ENCODE peak calls at places on chromosomes 7 and 10, in nine cellular contexts. One of them, this sample, is unnamed.

GRCh38 chr10:100909506-100910260 is 3.1 kb upstream of the SLF2 start:
- DNase-seq in ELR: no peak
- DNase-seq in stimulated activated CD8-positive, alpha-beta memory T cell treated with anti-CD3 and anti-CD28 coated beads, Interleukin-15, amount 100 ng/mL, for 48 hours: no peak
- DNase-seq in H7: no peak
- DNase-seq in stimulated activated naive CD8-positive, alpha-beta T cell treated with anti-CD3 and anti-CD28 coated beads, Interleukin-15, Interleukin-2, amounts not matched to agents 100 U/mL and 50 U/mL, for 24 hours: no peak
- DNase-seq in T1000: no peak
- DNase-seq in GDM1: peak
- DNase-seq in EH: peak
- DNase-seq in A549: no peak
- DNase-seq in this sample: no peak

GRCh38 chr10:71927669-71928592 is 36.3 kb upstream of the CHST3 start:
- DNase-seq in EH: peak
- DNase-seq in stimulated activated CD8-positive, alpha-beta memory T cell treated with anti-CD3 and anti-CD28 coated beads, Interleukin-15, amount 100 ng/mL, for 48 hours: no peak
- DNase-seq in H7: no peak
- DNase-seq in stimulated activated naive CD8-positive, alpha-beta T cell treated with anti-CD3 and anti-CD28 coated beads, Interleukin-15, Interleukin-2, amounts not matched to agents 100 U/mL and 50 U/mL, for 24 hours: no peak
- DNase-seq in GDM1: no peak
- DNase-seq in A549: peak
- DNase-seq in ELR: peak
- DNase-seq in T1000: no peak
- DNase-seq in this sample: no peak

GRCh38 chr7:141262101-141262819 is 188.4 kb downstream of the TMEM178B start:
- DNase-seq in A549: no peak
- DNase-seq in EH: no peak
- DNase-seq in stimulated activated CD8-positive, alpha-beta memory T cell treated with anti-CD3 and anti-CD28 coated beads, Interleukin-15, amount 100 ng/mL, for 48 hours: no peak
- DNase-seq in T1000: no peak
- DNase-seq in GDM1: no peak
- DNase-seq in ELR: peak
- DNase-seq in H7: peak
- DNase-seq in stimulated activated naive CD8-positive, alpha-beta T cell treated with anti-CD3 and anti-CD28 coated beads, Interleukin-15, Interleukin-2, amounts not matched to agents 100 U/mL and 50 U/mL, for 24 hours: no peak
- DNase-seq in this sample: no peak

GRCh38 chr10:128540806-128541739 is 414.9 kb upstream of the MKI67 start:
- DNase-seq in GDM1: no peak
- DNase-seq in stimulated activated CD8-positive, alpha-beta memory T cell treated with anti-CD3 and anti-CD28 coated beads, Interleukin-15, amount 100 ng/mL, for 48 hours: no peak
- DNase-seq in T1000: no peak
- DNase-seq in H7: peak
- DNase-seq in EH: no peak
- DNase-seq in A549: no peak
- DNase-seq in stimulated activated naive CD8-positive, alpha-beta T cell treated with anti-CD3 and anti-CD28 coated beads, Interleukin-15, Interleukin-2, amounts not matched to agents 100 U/mL and 50 U/mL, for 24 hours: no peak
- DNase-seq in ELR: no peak
- DNase-seq in this sample: no peak

GRCh38 chr7:7867835-7868234 is 100.8 kb upstream of the GLCCI1 start:
- DNase-seq in stimulated activated naive CD8-positive, alpha-beta T cell treated with anti-CD3 and anti-CD28 coated beads, Interleukin-15, Interleukin-2, amounts not matched to agents 100 U/mL and 50 U/mL, for 24 hours: no peak
- DNase-seq in ELR: no peak
- DNase-seq in A549: no peak
- DNase-seq in stimulated activated CD8-positive, alpha-beta memory T cell treated with anti-CD3 and anti-CD28 coated beads, Interleukin-15, amount 100 ng/mL, for 48 hours: no peak
- DNase-seq in GDM1: peak
- DNase-seq in EH: no peak
- DNase-seq in T1000: no peak
- DNase-seq in H7: no peak
- DNase-seq in this sample: no peak

GRCh38 chr10:22086730-22087364 is 83.3 kb upstream of the DNAJC1 start:
- DNase-seq in H7: peak
- DNase-seq in stimulated activated CD8-positive, alpha-beta memory T cell treated with anti-CD3 and anti-CD28 coated beads, Interleukin-15, amount 100 ng/mL, for 48 hours: no peak
- DNase-seq in ELR: peak
- DNase-seq in A549: peak
- DNase-seq in EH: peak
- DNase-seq in GDM1: no peak
- DNase-seq in stimulated activated naive CD8-positive, alpha-beta T cell treated with anti-CD3 and anti-CD28 coated beads, Interleukin-15, Interleukin-2, amounts not matched to agents 100 U/mL and 50 U/mL, for 24 hours: no peak
- DNase-seq in T1000: peak
- DNase-seq in this sample: no peak

GRCh38 chr10:119178371-119179119 is at the start of gene PRDX3:
- DNase-seq in EH: peak
- DNase-seq in GDM1: peak
- DNase-seq in stimulated activated CD8-positive, alpha-beta memory T cell treated with anti-CD3 and anti-CD28 coated beads, Interleukin-15, amount 100 ng/mL, for 48 hours: peak
- DNase-seq in A549: peak
- DNase-seq in ELR: peak
- DNase-seq in H7: peak
- DNase-seq in stimulated activated naive CD8-positive, alpha-beta T cell treated with anti-CD3 and anti-CD28 coated beads, Interleukin-15, Interleukin-2, amounts not matched to agents 100 U/mL and 50 U/mL, for 24 hours: peak
- DNase-seq in T1000: peak
- DNase-seq in this sample: peak

GRCh38 chr10:123301077-123301875 is 147.1 kb downstream of the BUB3 start:
- DNase-seq in T1000: peak
- DNase-seq in H7: peak
- DNase-seq in A549: no peak
- DNase-seq in ELR: peak
- DNase-seq in GDM1: no peak
- DNase-seq in stimulated activated naive CD8-positive, alpha-beta T cell treated with anti-CD3 and anti-CD28 coated beads, Interleukin-15, Interleukin-2, amounts not matched to agents 100 U/mL and 50 U/mL, for 24 hours: no peak
- DNase-seq in stimulated activated CD8-positive, alpha-beta memory T cell treated with anti-CD3 and anti-CD28 coated beads, Interleukin-15, amount 100 ng/mL, for 48 hours: no peak
- DNase-seq in EH: peak
- DNase-seq in this sample: no peak

GRCh38 chr10:87505366-87506113 is 847 bp downstream of the MINPP1 start:
- DNase-seq in stimulated activated CD8-positive, alpha-beta memory T cell treated with anti-CD3 and anti-CD28 coated beads, Interleukin-15, amount 100 ng/mL, for 48 hours: peak
- DNase-seq in EH: peak
- DNase-seq in H7: peak
- DNase-seq in GDM1: peak
- DNase-seq in ELR: peak
- DNase-seq in stimulated activated naive CD8-positive, alpha-beta T cell treated with anti-CD3 and anti-CD28 coated beads, Interleukin-15, Interleukin-2, amounts not matched to agents 100 U/mL and 50 U/mL, for 24 hours: peak
- DNase-seq in T1000: peak
- DNase-seq in A549: peak
- DNase-seq in this sample: peak

GRCh38 chr10:129725890-129726631 is 238.0 kb downstream of the EBF3 start:
- DNase-seq in ELR: no peak
- DNase-seq in A549: no peak
- DNase-seq in stimulated activated CD8-positive, alpha-beta memory T cell treated with anti-CD3 and anti-CD28 coated beads, Interleukin-15, amount 100 ng/mL, for 48 hours: no peak
- DNase-seq in T1000: no peak
- DNase-seq in H7: peak
- DNase-seq in stimulated activated naive CD8-positive, alpha-beta T cell treated with anti-CD3 and anti-CD28 coated beads, Interleukin-15, Interleukin-2, amounts not matched to agents 100 U/mL and 50 U/mL, for 24 hours: no peak
- DNase-seq in GDM1: no peak
- DNase-seq in EH: no peak
- DNase-seq in this sample: no peak

GRCh38 chr7:102453319-102453718 is 11.3 kb downstream of the ALKBH4 start:
- DNase-seq in EH: no peak
- DNase-seq in stimulated activated CD8-positive, alpha-beta memory T cell treated with anti-CD3 and anti-CD28 coated beads, Interleukin-15, amount 100 ng/mL, for 48 hours: no peak
- DNase-seq in stimulated activated naive CD8-positive, alpha-beta T cell treated with anti-CD3 and anti-CD28 coated beads, Interleukin-15, Interleukin-2, amounts not matched to agents 100 U/mL and 50 U/mL, for 24 hours: no peak
- DNase-seq in GDM1: no peak
- DNase-seq in ELR: no peak
- DNase-seq in H7: no peak
- DNase-seq in A549: no peak
- DNase-seq in T1000: no peak
- DNase-seq in this sample: no peak

GRCh38 chr10:121194696-121195523 is 343.7 kb downstream of the WDR11 start:
- DNase-seq in A549: no peak
- DNase-seq in EH: no peak
- DNase-seq in stimulated activated CD8-positive, alpha-beta memory T cell treated with anti-CD3 and anti-CD28 coated beads, Interleukin-15, amount 100 ng/mL, for 48 hours: no peak
- DNase-seq in stimulated activated naive CD8-positive, alpha-beta T cell treated with anti-CD3 and anti-CD28 coated beads, Interleukin-15, Interleukin-2, amounts not matched to agents 100 U/mL and 50 U/mL, for 24 hours: no peak
- DNase-seq in H7: no peak
- DNase-seq in ELR: no peak
- DNase-seq in T1000: no peak
- DNase-seq in GDM1: no peak
- DNase-seq in this sample: no peak

GRCh38 chr10:110857265-110858158 is 14.2 kb upstream of the PDCD4 start:
- DNase-seq in A549: no peak
- DNase-seq in T1000: no peak
- DNase-seq in H7: no peak
- DNase-seq in GDM1: no peak
- DNase-seq in EH: no peak
- DNase-seq in stimulated activated naive CD8-positive, alpha-beta T cell treated with anti-CD3 and anti-CD28 coated beads, Interleukin-15, Interleukin-2, amounts not matched to agents 100 U/mL and 50 U/mL, for 24 hours: peak
- DNase-seq in ELR: no peak
- DNase-seq in stimulated activated CD8-positive, alpha-beta memory T cell treated with anti-CD3 and anti-CD28 coated beads, Interleukin-15, amount 100 ng/mL, for 48 hours: no peak
- DNase-seq in this sample: no peak

GRCh38 chr10:14340051-14340744 is 9.5 kb upstream of the FRMD4A start:
- DNase-seq in GDM1: no peak
- DNase-seq in ELR: no peak
- DNase-seq in EH: no peak
- DNase-seq in H7: no peak
- DNase-seq in A549: no peak
- DNase-seq in T1000: no peak
- DNase-seq in stimulated activated CD8-positive, alpha-beta memory T cell treated with anti-CD3 and anti-CD28 coated beads, Interleukin-15, amount 100 ng/mL, for 48 hours: no peak
- DNase-seq in stimulated activated naive CD8-positive, alpha-beta T cell treated with anti-CD3 and anti-CD28 coated beads, Interleukin-15, Interleukin-2, amounts not matched to agents 100 U/mL and 50 U/mL, for 24 hours: no peak
- DNase-seq in this sample: no peak

GRCh38 chr7:2807846-2808772 is 36.0 kb downstream of the GNA12 start:
- DNase-seq in stimulated activated CD8-positive, alpha-beta memory T cell treated with anti-CD3 and anti-CD28 coated beads, Interleukin-15, amount 100 ng/mL, for 48 hours: no peak
- DNase-seq in ELR: peak
- DNase-seq in H7: peak
- DNase-seq in GDM1: no peak
- DNase-seq in stimulated activated naive CD8-positive, alpha-beta T cell treated with anti-CD3 and anti-CD28 coated beads, Interleukin-15, Interleukin-2, amounts not matched to agents 100 U/mL and 50 U/mL, for 24 hours: no peak
- DNase-seq in EH: peak
- DNase-seq in T1000: no peak
- DNase-seq in A549: no peak
- DNase-seq in this sample: no peak

GRCh38 chr7:149501651-149502050 is 4.0 kb upstream of the ZNF746 start:
- DNase-seq in stimulated activated CD8-positive, alpha-beta memory T cell treated with anti-CD3 and anti-CD28 coated beads, Interleukin-15, amount 100 ng/mL, for 48 hours: no peak
- DNase-seq in EH: no peak
- DNase-seq in T1000: no peak
- DNase-seq in A549: no peak
- DNase-seq in H7: no peak
- DNase-seq in stimulated activated naive CD8-positive, alpha-beta T cell treated with anti-CD3 and anti-CD28 coated beads, Interleukin-15, Interleukin-2, amounts not matched to agents 100 U/mL and 50 U/mL, for 24 hours: no peak
- DNase-seq in ELR: no peak
- DNase-seq in GDM1: no peak
- DNase-seq in this sample: no peak

GRCh38 chr7:44280636-44280992 is 44.8 kb downstream of the CAMK2B start:
- DNase-seq in stimulated activated naive CD8-positive, alpha-beta T cell treated with anti-CD3 and anti-CD28 coated beads, Interleukin-15, Interleukin-2, amounts not matched to agents 100 U/mL and 50 U/mL, for 24 hours: no peak
- DNase-seq in T1000: no peak
- DNase-seq in EH: no peak
- DNase-seq in H7: peak
- DNase-seq in GDM1: no peak
- DNase-seq in stimulated activated CD8-positive, alpha-beta memory T cell treated with anti-CD3 and anti-CD28 coated beads, Interleukin-15, amount 100 ng/mL, for 48 hours: no peak
- DNase-seq in A549: no peak
- DNase-seq in ELR: no peak
- DNase-seq in this sample: no peak

GRCh38 chr7:50826371-50827172 is 43.9 kb upstream of the GRB10 start:
- DNase-seq in H7: no peak
- DNase-seq in A549: peak
- DNase-seq in stimulated activated naive CD8-positive, alpha-beta T cell treated with anti-CD3 and anti-CD28 coated beads, Interleukin-15, Interleukin-2, amounts not matched to agents 100 U/mL and 50 U/mL, for 24 hours: peak
- DNase-seq in stimulated activated CD8-positive, alpha-beta memory T cell treated with anti-CD3 and anti-CD28 coated beads, Interleukin-15, amount 100 ng/mL, for 48 hours: peak
- DNase-seq in GDM1: no peak
- DNase-seq in EH: peak
- DNase-seq in ELR: peak
- DNase-seq in T1000: peak
- DNase-seq in this sample: no peak

GRCh38 chr10:6927001-6927400 is 346.9 kb upstream of the PRKCQ start:
- DNase-seq in stimulated activated naive CD8-positive, alpha-beta T cell treated with anti-CD3 and anti-CD28 coated beads, Interleukin-15, Interleukin-2, amounts not matched to agents 100 U/mL and 50 U/mL, for 24 hours: no peak
- DNase-seq in EH: no peak
- DNase-seq in GDM1: no peak
- DNase-seq in ELR: no peak
- DNase-seq in T1000: no peak
- DNase-seq in A549: no peak
- DNase-seq in H7: no peak
- DNase-seq in stimulated activated CD8-positive, alpha-beta memory T cell treated with anti-CD3 and anti-CD28 coated beads, Interleukin-15, amount 100 ng/mL, for 48 hours: no peak
- DNase-seq in this sample: no peak

GRCh38 chr7:22860337-22860736 is 37.7 kb upstream of the TOMM7 start:
- DNase-seq in stimulated activated naive CD8-positive, alpha-beta T cell treated with anti-CD3 and anti-CD28 coated beads, Interleukin-15, Interleukin-2, amounts not matched to agents 100 U/mL and 50 U/mL, for 24 hours: no peak
- DNase-seq in GDM1: no peak
- DNase-seq in EH: no peak
- DNase-seq in stimulated activated CD8-positive, alpha-beta memory T cell treated with anti-CD3 and anti-CD28 coated beads, Interleukin-15, amount 100 ng/mL, for 48 hours: no peak
- DNase-seq in ELR: peak
- DNase-seq in H7: no peak
- DNase-seq in T1000: no peak
- DNase-seq in A549: no peak
- DNase-seq in this sample: no peak

GRCh38 chr7:27160147-27160545 is 3.7 kb upstream of the HOXA7 start:
- DNase-seq in T1000: no peak
- DNase-seq in stimulated activated naive CD8-positive, alpha-beta T cell treated with anti-CD3 and anti-CD28 coated beads, Interleukin-15, Interleukin-2, amounts not matched to agents 100 U/mL and 50 U/mL, for 24 hours: no peak
- DNase-seq in EH: no peak
- DNase-seq in A549: no peak
- DNase-seq in ELR: no peak
- DNase-seq in H7: no peak
- DNase-seq in stimulated activated CD8-positive, alpha-beta memory T cell treated with anti-CD3 and anti-CD28 coated beads, Interleukin-15, amount 100 ng/mL, for 48 hours: no peak
- DNase-seq in GDM1: no peak
- DNase-seq in this sample: no peak

GRCh38 chr10:133269367-133269766 is 7.3 kb downstream of the ADAM8 start:
- DNase-seq in GDM1: no peak
- DNase-seq in A549: no peak
- DNase-seq in EH: no peak
- DNase-seq in H7: no peak
- DNase-seq in stimulated activated CD8-positive, alpha-beta memory T cell treated with anti-CD3 and anti-CD28 coated beads, Interleukin-15, amount 100 ng/mL, for 48 hours: no peak
- DNase-seq in ELR: no peak
- DNase-seq in stimulated activated naive CD8-positive, alpha-beta T cell treated with anti-CD3 and anti-CD28 coated beads, Interleukin-15, Interleukin-2, amounts not matched to agents 100 U/mL and 50 U/mL, for 24 hours: no peak
- DNase-seq in T1000: no peak
- DNase-seq in this sample: no peak